ENCODE peak calls at places on chromosomes 7 and 10, in seven cellular contexts. One of them, this sample, is unnamed. For H3K27me3, the result is how much of the 10 kb centered on the place peaks cover.

GRCh38 chr7:101156866-101157589 is 2.8 kb downstream of the AP1S1 start:
- DNase-seq in K562: no peak
- DNase-seq in lower lobe of right lung: no peak
- DNase-seq in IMR-90: no peak
- DNase-seq in H7: peak
- DNase-seq in adipocyte: no peak
- DNase-seq in BJ: no peak
- DNase-seq in this sample: no peak

GRCh38 chr10:30784896-30785605 is 155.5 kb upstream of the LYZL2 start:
- DNase-seq in K562: no peak
- DNase-seq in lower lobe of right lung: peak
- DNase-seq in IMR-90: peak
- DNase-seq in H7: peak
- DNase-seq in adipocyte: peak
- DNase-seq in BJ: no peak
- DNase-seq in this sample: peak

GRCh38 chr7:39904077-39904486 is 46.0 kb upstream of the CDK13 start:
- DNase-seq in K562: no peak
- DNase-seq in lower lobe of right lung: no peak
- DNase-seq in IMR-90: peak
- DNase-seq in H7: no peak
- DNase-seq in adipocyte: no peak
- DNase-seq in BJ: peak
- DNase-seq in this sample: no peak

GRCh38 chr10:77756319-77757232 is 119.0 kb upstream of the KCNMA1 start:
- DNase-seq in K562: peak
- DNase-seq in lower lobe of right lung: no peak
- DNase-seq in IMR-90: peak
- DNase-seq in H7: peak
- DNase-seq in adipocyte: peak
- DNase-seq in BJ: no peak
- DNase-seq in this sample: peak

GRCh38 chr10:5975641-5976473 is 1.5 kb downstream of the IL15RA start:
- DNase-seq in K562: no peak
- DNase-seq in lower lobe of right lung: peak
- DNase-seq in IMR-90: peak
- DNase-seq in H7: no peak
- DNase-seq in adipocyte: peak
- DNase-seq in BJ: no peak
- DNase-seq in this sample: no peak

GRCh38 chr7:44057849-44058758 is 7.3 kb downstream of the PGAM2 start:
- DNase-seq in K562: no peak
- DNase-seq in lower lobe of right lung: no peak
- DNase-seq in IMR-90: no peak
- DNase-seq in H7: peak
- DNase-seq in adipocyte: no peak
- DNase-seq in BJ: no peak
- DNase-seq in this sample: no peak

GRCh38 chr10:58516118-58516517 is 3.4 kb downstream of the BICC1 start:
- DNase-seq in K562: no peak
- DNase-seq in lower lobe of right lung: no peak
- DNase-seq in IMR-90: no peak
- DNase-seq in H7: no peak
- DNase-seq in adipocyte: no peak
- DNase-seq in BJ: no peak
- DNase-seq in this sample: no peak

GRCh38 chr10:29163746-29164145 is 125.1 kb upstream of the LYZL1 start:
- DNase-seq in K562: no peak
- DNase-seq in lower lobe of right lung: no peak
- DNase-seq in IMR-90: peak
- DNase-seq in H7: no peak
- DNase-seq in adipocyte: peak
- DNase-seq in BJ: no peak
- DNase-seq in this sample: no peak

GRCh38 chr7:14851610-14852009 is 50.9 kb downstream of the DGKB start:
- DNase-seq in K562: no peak
- DNase-seq in lower lobe of right lung: no peak
- DNase-seq in IMR-90: peak
- DNase-seq in H7: no peak
- DNase-seq in adipocyte: no peak
- DNase-seq in BJ: no peak
- DNase-seq in this sample: no peak

GRCh38 chr7:30057741-30058140 is 29.5 kb downstream of the PLEKHA8 start:
- DNase-seq in K562: no peak
- DNase-seq in lower lobe of right lung: no peak
- DNase-seq in IMR-90: peak
- DNase-seq in H7: no peak
- DNase-seq in adipocyte: no peak
- DNase-seq in BJ: no peak
- DNase-seq in this sample: no peak

GRCh38 chr7:79451580-79451979 is 1.9 kb downstream of the MAGI2 start:
- DNase-seq in K562: no peak
- DNase-seq in lower lobe of right lung: no peak
- DNase-seq in IMR-90: peak
- DNase-seq in H7: no peak
- DNase-seq in adipocyte: no peak
- DNase-seq in BJ: no peak
- DNase-seq in this sample: no peak

GRCh38 chr10:74079914-74080590 is 70.6 kb downstream of the AP3M1 start:
- DNase-seq in K562: no peak
- DNase-seq in lower lobe of right lung: no peak
- DNase-seq in IMR-90: peak
- DNase-seq in H7: no peak
- DNase-seq in adipocyte: no peak
- DNase-seq in BJ: no peak
- DNase-seq in this sample: no peak

GRCh38 chr7:17989546-17989945 is 38.1 kb downstream of the PRPS1L1 start:
- DNase-seq in K562: no peak
- DNase-seq in lower lobe of right lung: no peak
- DNase-seq in IMR-90: peak
- DNase-seq in H7: no peak
- DNase-seq in adipocyte: no peak
- DNase-seq in BJ: no peak
- DNase-seq in this sample: no peak

GRCh38 chr7:101744588-101744987 is 72.8 kb upstream of the CUX1 start:
- DNase-seq in K562: no peak
- DNase-seq in lower lobe of right lung: no peak
- DNase-seq in IMR-90: no peak
- DNase-seq in H7: peak
- DNase-seq in adipocyte: no peak
- DNase-seq in BJ: no peak
- DNase-seq in this sample: no peak

GRCh38 chr10:23695825-23696420 is 257.0 kb downstream of the OTUD1 start:
- DNase-seq in K562: no peak
- DNase-seq in lower lobe of right lung: no peak
- DNase-seq in IMR-90: no peak
- DNase-seq in H7: peak
- DNase-seq in adipocyte: no peak
- DNase-seq in BJ: no peak
- DNase-seq in this sample: no peak

GRCh38 chr10:23696476-23696875 is 257.6 kb downstream of the OTUD1 start:
- DNase-seq in K562: no peak
- DNase-seq in lower lobe of right lung: no peak
- DNase-seq in IMR-90: no peak
- DNase-seq in H7: no peak
- DNase-seq in adipocyte: no peak
- DNase-seq in BJ: no peak
- DNase-seq in this sample: no peak

GRCh38 chr10:23694446-23694920 is 255.6 kb downstream of the OTUD1 start:
- DNase-seq in K562: no peak
- DNase-seq in lower lobe of right lung: peak
- DNase-seq in IMR-90: no peak
- DNase-seq in H7: peak
- DNase-seq in adipocyte: no peak
- DNase-seq in BJ: no peak
- DNase-seq in this sample: peak

GRCh38 chr10:23693895-23694294 is 255.0 kb downstream of the OTUD1 start:
- DNase-seq in K562: no peak
- DNase-seq in lower lobe of right lung: no peak
- DNase-seq in IMR-90: no peak
- DNase-seq in H7: peak
- DNase-seq in adipocyte: no peak
- DNase-seq in BJ: no peak
- DNase-seq in this sample: peak

GRCh38 chr10:23694921-23695824 is 256.3 kb downstream of the OTUD1 start:
- DNase-seq in K562: no peak
- DNase-seq in lower lobe of right lung: no peak
- DNase-seq in IMR-90: no peak
- DNase-seq in H7: peak
- DNase-seq in adipocyte: no peak
- DNase-seq in BJ: no peak
- DNase-seq in this sample: peak
- H3K27me3 ChIP-seq in K562: under half
- H3K27me3 ChIP-seq in lower lobe of right lung: half or more
- H3K27me3 ChIP-seq in IMR-90: under half
- H3K27me3 ChIP-seq in H7: half or more
- H3K27me3 ChIP-seq in adipocyte: half or more
- H3K27me3 ChIP-seq in BJ: under half
- H3K27me3 ChIP-seq in this sample: under half

GRCh38 chr10:119686465-119687191 is 35.4 kb downstream of the BAG3 start:
- DNase-seq in K562: peak
- DNase-seq in lower lobe of right lung: peak
- DNase-seq in IMR-90: peak
- DNase-seq in H7: peak
- DNase-seq in adipocyte: peak
- DNase-seq in BJ: peak
- DNase-seq in this sample: peak
- H3K4me3 ChIP-seq in K562: no peak
- H3K4me3 ChIP-seq in lower lobe of right lung: peak
- H3K4me3 ChIP-seq in IMR-90: peak
- H3K4me3 ChIP-seq in H7: peak
- H3K4me3 ChIP-seq in adipocyte: peak
- H3K4me3 ChIP-seq in BJ: peak
- H3K4me3 ChIP-seq in this sample: peak

GRCh38 chr10:62373995-62374861 is at the start of gene ZNF365:
- DNase-seq in K562: no peak
- DNase-seq in lower lobe of right lung: peak
- DNase-seq in IMR-90: peak
- DNase-seq in H7: peak
- DNase-seq in adipocyte: peak
- DNase-seq in BJ: no peak
- DNase-seq in this sample: peak

GRCh38 chr10:62376064-62377025 is 2.2 kb downstream of the ZNF365 start:
- DNase-seq in K562: no peak
- DNase-seq in lower lobe of right lung: no peak
- DNase-seq in IMR-90: no peak
- DNase-seq in H7: no peak
- DNase-seq in adipocyte: no peak
- DNase-seq in BJ: no peak
- DNase-seq in this sample: no peak

GRCh38 chr10:62373639-62373994 is 552 bp upstream of the ZNF365 start:
- DNase-seq in K562: no peak
- DNase-seq in lower lobe of right lung: no peak
- DNase-seq in IMR-90: no peak
- DNase-seq in H7: no peak
- DNase-seq in adipocyte: no peak
- DNase-seq in BJ: no peak
- DNase-seq in this sample: no peak

GRCh38 chr10:62377026-62377415 is 2.9 kb downstream of the ZNF365 start:
- DNase-seq in K562: no peak
- DNase-seq in lower lobe of right lung: no peak
- DNase-seq in IMR-90: no peak
- DNase-seq in H7: no peak
- DNase-seq in adipocyte: no peak
- DNase-seq in BJ: no peak
- DNase-seq in this sample: no peak

DNA sequence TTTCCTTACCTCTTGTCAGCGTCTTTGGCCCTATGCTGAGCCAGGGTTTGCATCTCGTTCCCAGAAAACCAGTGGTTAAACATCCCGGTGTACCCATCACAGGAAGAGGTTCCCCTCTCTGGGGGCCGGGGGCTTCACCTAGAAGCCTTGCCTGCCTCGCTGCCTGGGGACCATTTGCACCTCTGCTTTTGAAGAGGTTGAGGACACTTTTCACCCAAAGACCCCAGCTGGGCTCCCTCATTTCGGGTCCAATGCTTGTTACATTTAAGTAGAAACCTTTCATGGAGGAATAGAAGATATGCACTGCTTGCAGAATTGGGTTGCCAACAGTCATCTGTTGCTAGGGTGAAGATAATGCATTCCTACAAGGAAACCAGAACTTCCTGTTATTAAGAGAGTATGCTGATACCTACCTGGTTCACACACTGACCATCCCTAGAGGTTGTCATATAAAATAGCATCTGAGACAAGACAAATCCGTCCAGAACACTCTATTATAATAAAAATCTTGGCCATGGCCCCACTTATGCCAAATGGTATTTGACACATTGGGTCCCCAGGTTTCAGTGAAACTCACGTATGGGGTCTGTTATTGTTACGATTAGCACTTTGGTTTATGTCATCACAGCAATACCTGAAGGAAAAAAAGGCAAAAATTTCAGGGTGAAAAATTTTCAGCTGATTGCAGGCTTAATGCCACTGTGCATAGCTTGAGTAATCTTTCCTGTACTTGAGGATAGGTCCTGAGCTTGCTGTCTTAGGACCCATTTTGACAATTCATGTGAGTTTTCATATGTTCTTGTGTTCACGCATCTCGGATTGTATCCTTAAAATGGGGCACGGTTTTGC is 917 bp downstream of the ZNF365 start:
- DNase-seq in K562: no peak
- DNase-seq in lower lobe of right lung: no peak
- DNase-seq in IMR-90: peak
- DNase-seq in H7: no peak
- DNase-seq in adipocyte: peak
- DNase-seq in BJ: no peak
- DNase-seq in this sample: no peak
- H3K27me3 ChIP-seq in K562: under half
- H3K27me3 ChIP-seq in lower lobe of right lung: under half
- H3K27me3 ChIP-seq in IMR-90: under half
- H3K27me3 ChIP-seq in H7: under half
- H3K27me3 ChIP-seq in adipocyte: under half
- H3K27me3 ChIP-seq in BJ: under half
- H3K27me3 ChIP-seq in this sample: under half

GRCh38 chr7:106074257-106074656 is 37.9 kb downstream of the SYPL1 start:
- DNase-seq in K562: no peak
- DNase-seq in lower lobe of right lung: no peak
- DNase-seq in IMR-90: no peak
- DNase-seq in H7: peak
- DNase-seq in adipocyte: no peak
- DNase-seq in BJ: no peak
- DNase-seq in this sample: no peak

GRCh38 chr7:106076537-106076936 is 35.6 kb downstream of the SYPL1 start:
- DNase-seq in K562: no peak
- DNase-seq in lower lobe of right lung: no peak
- DNase-seq in IMR-90: no peak
- DNase-seq in H7: no peak
- DNase-seq in adipocyte: no peak
- DNase-seq in BJ: no peak
- DNase-seq in this sample: no peak

GRCh38 chr7:106073701-106074100 is 38.4 kb downstream of the SYPL1 start:
- DNase-seq in K562: no peak
- DNase-seq in lower lobe of right lung: no peak
- DNase-seq in IMR-90: no peak
- DNase-seq in H7: peak
- DNase-seq in adipocyte: no peak
- DNase-seq in BJ: no peak
- DNase-seq in this sample: no peak

GRCh38 chr7:106072715-106073091 is 39.4 kb downstream of the SYPL1 start:
- DNase-seq in K562: no peak
- DNase-seq in lower lobe of right lung: no peak
- DNase-seq in IMR-90: no peak
- DNase-seq in H7: no peak
- DNase-seq in adipocyte: no peak
- DNase-seq in BJ: no peak
- DNase-seq in this sample: no peak

GRCh38 chr7:106075937-106076336 is 36.2 kb downstream of the SYPL1 start:
- DNase-seq in K562: no peak
- DNase-seq in lower lobe of right lung: no peak
- DNase-seq in IMR-90: no peak
- DNase-seq in H7: no peak
- DNase-seq in adipocyte: no peak
- DNase-seq in BJ: no peak
- DNase-seq in this sample: no peak
- H3K4me3 ChIP-seq in K562: no peak
- H3K4me3 ChIP-seq in lower lobe of right lung: no peak
- H3K4me3 ChIP-seq in IMR-90: no peak
- H3K4me3 ChIP-seq in H7: no peak
- H3K4me3 ChIP-seq in adipocyte: no peak
- H3K4me3 ChIP-seq in BJ: no peak
- H3K4me3 ChIP-seq in this sample: no peak

This sample was measured in SJCRH30.